ENCODE peak calls at places on chromosome 7, in seven cellular contexts. Q is IMR-90, L is neuronal stem cell, U is mesenchymal stem cell, G is mesendoderm, E is H1, A is trophoblast cell. S is an unnamed sample.
A peak's percentile ranks its signal among the peaks of the same experiment; 100 is the strongest.

GRCh38 chr7:133873631-133874030 is 253.5 kb upstream of the LRGUK start:
- DNase-seq in Q (peak; percentile 34), L (no peak), U (no peak), G (no peak), E (no peak), A (no peak), S (no peak)

GRCh38 chr7:134613623-134614347 is 32.9 kb upstream of the BPGM start:
- DNase-seq in Q (peak; percentile 99), L (no peak), U (peak; percentile 73), G (no peak), E (no peak), A (no peak), S (no peak)

GRCh38 chr7:20892776-20893175 is 106.1 kb upstream of the SP8 start:
- DNase-seq in Q (no peak), L (no peak), U (no peak), G (no peak), E (no peak), A (no peak), S (no peak)

GRCh38 chr7:104415700-104416099 is 87.3 kb downstream of the LHFPL3 start:
- DNase-seq in Q (no peak), L (no peak), U (no peak), G (peak; percentile 18), E (no peak), A (no peak), S (no peak)

GRCh38 chr7:19749658-19750057 is 23.8 kb downstream of the TMEM196 start:
- DNase-seq in Q (no peak), L (no peak), U (peak; percentile 10), G (no peak), E (no peak), A (peak; percentile 12), S (no peak)

GRCh38 chr7:127983804-127984332 is 47.4 kb downstream of the LRRC4 start:
- DNase-seq in Q (peak; percentile 24), L (no peak), U (peak; percentile 46), G (peak; percentile 42), E (no peak), A (peak; percentile 70), S (no peak)

GRCh38 chr7:27412164-27412563 is 169.6 kb downstream of the EVX1 start:
- DNase-seq in Q (no peak), L (no peak), U (no peak), G (no peak), E (no peak), A (no peak), S (no peak)

GRCh38 chr7:44712012-44712411 is 36.6 kb upstream of the ZMIZ2 start:
- DNase-seq in Q (peak; percentile 18), L (no peak), U (peak; percentile 14), G (peak; percentile 60), E (no peak), A (peak; percentile 89), S (no peak)

GRCh38 chr7:55966851-55967250 is 2.5 kb downstream of the NIPSNAP2 start:
- DNase-seq in Q (no peak), L (no peak), U (peak; percentile 1), G (peak; percentile 11), E (no peak), A (peak; percentile 31), S (no peak)

GRCh38 chr7:69185170-69185569 is 413.1 kb upstream of the AUTS2 start:
- DNase-seq in Q (no peak), L (no peak), U (no peak), G (no peak), E (no peak), A (no peak), S (no peak)

GRCh38 chr7:85185355-85186082 is 1.3 kb downstream of the SEMA3D start:
- DNase-seq in Q (peak; percentile 61), L (peak; percentile 52), U (peak; percentile 72), G (peak; percentile 80), E (peak; percentile 71), A (peak; percentile 3), S (peak; percentile 50)

GRCh38 chr7:333399-333776 is 43.4 kb downstream of the FOXL3 start:
- DNase-seq in Q (no peak), L (peak; percentile 15), U (no peak), G (no peak), E (no peak), A (no peak), S (no peak)

GRCh38 chr7:12067156-12067831 is 143.8 kb upstream of the TMEM106B start:
- DNase-seq in Q (peak; percentile 66), L (peak; percentile 62), U (peak; percentile 72), G (peak; percentile 83), E (peak; percentile 83), A (peak; percentile 56), S (peak; percentile 76)

GRCh38 chr7:77331938-77332695 is 84.0 kb downstream of the GSAP start:
- DNase-seq in Q (peak; percentile 92), L (peak; percentile 63), U (peak; percentile 90), G (peak; percentile 88), E (no peak), A (peak; percentile 72), S (peak; percentile 60)

GRCh38 chr7:22990588-22990949 is 23.4 kb downstream of the HYCC1 start:
- DNase-seq in Q (peak; percentile 85), L (no peak), U (peak; percentile 83), G (peak; percentile 57), E (no peak), A (no peak), S (no peak)

GRCh38 chr7:14900051-14900450 is 2.5 kb downstream of the DGKB start:
- DNase-seq in Q (peak; percentile 0), L (no peak), U (no peak), G (peak; percentile 11), E (no peak), A (no peak), S (no peak)
- H3K18ac ChIP-seq in Q (no peak overlapping the region), L (no peak overlapping the region), U (no peak overlapping the region), G (no peak overlapping the region), E (no peak overlapping the region), A (no peak overlapping the region), S (no peak overlapping the region)

DNA sequence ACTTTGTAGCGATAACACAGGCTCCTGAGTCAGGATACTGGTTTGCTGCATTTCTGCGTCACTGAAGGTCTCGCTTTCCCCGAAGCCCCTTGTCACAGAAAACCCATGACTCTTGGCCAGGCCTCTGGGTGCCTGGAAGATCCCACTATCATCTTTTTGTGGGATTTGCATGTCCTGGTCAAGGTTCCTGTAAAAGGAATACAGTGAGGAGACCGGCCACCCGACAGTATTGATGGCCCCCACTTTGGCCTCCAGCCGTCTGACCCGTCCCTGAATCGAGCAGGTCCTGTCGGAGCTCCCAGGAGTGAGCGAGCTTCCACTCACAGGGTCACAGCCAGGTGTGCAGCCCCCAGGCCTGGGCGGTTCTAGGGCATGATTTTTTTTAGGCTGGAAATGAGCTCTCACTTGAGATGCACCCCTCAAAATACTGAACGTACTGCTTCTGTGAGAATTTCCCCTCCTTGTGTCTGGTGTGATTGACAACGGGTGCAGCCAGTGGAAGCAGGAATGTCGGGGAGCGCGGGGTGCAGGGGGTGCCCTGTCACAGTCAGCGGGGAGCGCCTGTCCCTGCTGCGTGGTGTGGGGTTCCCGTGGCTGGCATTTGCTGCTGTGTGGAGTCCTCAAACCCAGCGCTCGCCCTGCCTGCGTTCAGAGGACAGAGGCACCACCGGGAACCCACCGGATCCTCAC is 75.8 kb downstream of the DNAJB6 start:
- DNase-seq in Q (no peak), L (no peak), U (no peak), G (no peak), E (no peak), A (no peak), S (no peak)
- H3K18ac ChIP-seq in Q (no peak overlapping the region), L (peak overlapping the region; percentile 64), U (no peak overlapping the region), G (no peak overlapping the region), E (no peak overlapping the region), A (no peak overlapping the region), S (no peak overlapping the region)

GRCh38 chr7:151679868-151680534 is 160.3 kb upstream of the RHEB start:
- DNase-seq in Q (no peak), L (no peak), U (no peak), G (no peak), E (no peak), A (no peak), S (no peak)

GRCh38 chr7:151680810-151681209 is 161.1 kb upstream of the RHEB start:
- DNase-seq in Q (peak; percentile 74), L (no peak), U (peak; percentile 92), G (no peak), E (no peak), A (no peak), S (no peak)

GRCh38 chr7:151683615-151684407 is 164.1 kb upstream of the RHEB start:
- DNase-seq in Q (no peak), L (no peak), U (no peak), G (no peak), E (no peak), A (peak; percentile 97), S (no peak)

GRCh38 chr7:151682831-151683614 is 163.3 kb upstream of the RHEB start:
- DNase-seq in Q (no peak), L (no peak), U (no peak), G (no peak), E (no peak), A (peak; percentile 95), S (no peak)

GRCh38 chr7:151681726-151682125 is 162.0 kb upstream of the RHEB start:
- DNase-seq in Q (no peak), L (no peak), U (no peak), G (no peak), E (no peak), A (no peak), S (no peak)
- H3K18ac ChIP-seq in Q (no peak overlapping the region), L (no peak overlapping the region), U (peak overlapping the region; percentile 82), G (no peak overlapping the region), E (no peak overlapping the region), A (no peak overlapping the region), S (no peak overlapping the region)

DNA sequence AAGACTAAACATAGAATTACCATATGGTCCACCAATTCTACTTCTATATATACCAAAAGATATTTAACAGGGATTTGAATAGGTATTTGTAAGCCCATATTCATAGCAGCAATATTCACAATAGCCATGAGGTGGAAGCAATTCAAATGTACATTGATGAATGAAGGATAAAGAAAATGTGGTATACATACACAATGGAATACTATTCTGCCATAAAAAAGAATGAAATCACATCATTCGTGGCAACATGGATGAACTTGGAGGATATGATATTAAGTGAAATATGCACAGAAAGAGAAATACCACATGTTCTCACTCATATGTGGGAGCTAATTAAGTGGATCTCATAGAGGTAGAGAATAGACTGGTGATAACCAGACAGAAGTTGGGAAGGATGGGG is 34.1 kb upstream of the GPR22 start:
- DNase-seq in Q (no peak), L (no peak), U (no peak), G (no peak), E (no peak), A (no peak), S (no peak)
- H3K18ac ChIP-seq in Q (no peak overlapping the region), L (no peak overlapping the region), U (no peak overlapping the region), G (no peak overlapping the region), E (no peak overlapping the region), A (no peak overlapping the region), S (no peak overlapping the region)

GRCh38 chr7:17631061-17631460 is 309.2 kb downstream of the SNX13 start:
- DNase-seq in Q (no peak), L (no peak), U (no peak), G (no peak), E (no peak), A (no peak), S (no peak)

GRCh38 chr7:17633099-17633498 is 307.2 kb downstream of the SNX13 start:
- DNase-seq in Q (peak; percentile 59), L (no peak), U (peak; percentile 84), G (peak; percentile 20), E (no peak), A (no peak), S (no peak)

GRCh38 chr7:17632401-17632800 is 307.9 kb downstream of the SNX13 start:
- DNase-seq in Q (no peak), L (no peak), U (peak; percentile 60), G (no peak), E (no peak), A (no peak), S (no peak)
- H3K18ac ChIP-seq in Q (no peak overlapping the region), L (no peak overlapping the region), U (no peak overlapping the region), G (no peak overlapping the region), E (no peak overlapping the region), A (no peak overlapping the region), S (no peak overlapping the region)

GRCh38 chr7:1659696-1660095 is 10.4 kb upstream of the ELFN1 start:
- DNase-seq in Q (peak; percentile 4), L (no peak), U (peak; percentile 9), G (no peak), E (no peak), A (no peak), S (no peak)
- H3K18ac ChIP-seq in Q (no peak overlapping the region), L (no peak overlapping the region), U (no peak overlapping the region), G (no peak overlapping the region), E (no peak overlapping the region), A (no peak overlapping the region), S (no peak overlapping the region)